ENCODE peak calls at places on chromosomes 3 and 15, in seven cellular contexts. E, C, R, U, K, B and X are unnamed samples.

GRCh38 chr15:93359780-93360161 is 270.8 kb upstream of the RGMA start:
- DNase-seq in E (no peak), R (no peak), U (no peak), B (no peak), K (no peak), C (no peak), X (no peak)

GRCh38 chr15:69820819-69821218 is 276.9 kb downstream of the TLE3 start:
- DNase-seq in U (no peak), B (no peak), E (no peak), R (peak; percentile 13), K (no peak), C (no peak), X (no peak)

GRCh38 chr3:139016430-139017048 is 4.2 kb downstream of the PRR23B start:
- DNase-seq in B (peak; percentile 9), E (no peak), R (no peak), U (peak; percentile 12), K (no peak), C (peak; percentile 7), X (no peak)

GRCh38 chr15:31081568-31082250 is 19.8 kb downstream of the TRPM1 start:
- DNase-seq in K (no peak), E (no peak), C (no peak), R (peak; percentile 63), B (peak; percentile 52), U (no peak), X (no peak)

GRCh38 chr3:52248816-52249547 is 3.4 kb downstream of the PPM1M start:
- DNase-seq in B (no peak), E (no peak), C (no peak), K (no peak), U (peak; percentile 50), R (no peak), X (no peak)

GRCh38 chr3:4398120-4398740 is 68.8 kb downstream of the SUMF1 start:
- DNase-seq in K (no peak), C (no peak), B (no peak), R (no peak), U (no peak), E (no peak), X (no peak)

GRCh38 chr3:120348065-120348980 is 831 bp downstream of the LRRC58 start:
- DNase-seq in E (peak; percentile 36), C (peak; percentile 36), K (peak; percentile 79), B (peak; percentile 75), U (peak; percentile 84), R (peak; percentile 14), X (no peak)

GRCh38 chr3:194689493-194689901 is 3.8 kb downstream of the FAM43A start:
- DNase-seq in K (no peak), E (peak; percentile 65), R (no peak), B (peak; percentile 22), C (peak; percentile 23), U (no peak), X (no peak)

GRCh38 chr15:64841258-64842098 is at the start of gene PLEKHO2:
- DNase-seq in E (peak; percentile 83), U (peak; percentile 92), C (peak; percentile 94), R (peak; percentile 84), K (peak; percentile 95), B (peak; percentile 95), X (peak; percentile 38)